ENCODE peak calls at places on chromosome 20, in six cellular contexts. One of them, this sample, is unnamed.

GRCh38 chr20:37534401-37535157 is 6.9 kb upstream of the BLCAP start:
- DNase-seq in EL: peak
- DNase-seq in bronchial epithelial cell: peak
- DNase-seq in NT2/D1: peak
- DNase-seq in DND-41: peak
- DNase-seq in myocyte: peak
- DNase-seq in this sample: peak

GRCh38 chr20:51928931-51929330 is 126.6 kb upstream of the SALL4 start:
- DNase-seq in EL: no peak
- DNase-seq in bronchial epithelial cell: no peak
- DNase-seq in NT2/D1: no peak
- DNase-seq in DND-41: no peak
- DNase-seq in myocyte: no peak
- DNase-seq in this sample: no peak

GRCh38 chr20:21505161-21505809 is 8.6 kb downstream of the NKX2-2 start:
- DNase-seq in EL: peak
- DNase-seq in bronchial epithelial cell: no peak
- DNase-seq in NT2/D1: no peak
- DNase-seq in DND-41: peak
- DNase-seq in myocyte: peak
- DNase-seq in this sample: peak

GRCh38 chr20:32458837-32459220 is 100.7 kb downstream of the ASXL1 start:
- DNase-seq in EL: no peak
- DNase-seq in bronchial epithelial cell: no peak
- DNase-seq in NT2/D1: no peak
- DNase-seq in DND-41: no peak
- DNase-seq in myocyte: no peak
- DNase-seq in this sample: no peak

GRCh38 chr20:48139262-48140041 is 354.2 kb upstream of the SULF2 start:
- DNase-seq in EL: peak
- DNase-seq in bronchial epithelial cell: peak
- DNase-seq in NT2/D1: no peak
- DNase-seq in DND-41: no peak
- DNase-seq in myocyte: no peak
- DNase-seq in this sample: peak

GRCh38 chr20:17992847-17993508 is 24.2 kb downstream of the MGME1 start:
- DNase-seq in EL: no peak
- DNase-seq in bronchial epithelial cell: peak
- DNase-seq in NT2/D1: no peak
- DNase-seq in DND-41: no peak
- DNase-seq in myocyte: no peak
- DNase-seq in this sample: peak

GRCh38 chr20:37228656-37229055 is 33.0 kb downstream of the GHRH start:
- DNase-seq in EL: no peak
- DNase-seq in bronchial epithelial cell: no peak
- DNase-seq in NT2/D1: no peak
- DNase-seq in DND-41: no peak
- DNase-seq in myocyte: no peak
- DNase-seq in this sample: no peak

GRCh38 chr20:48697845-48698491 is 129.8 kb downstream of the PREX1 start:
- DNase-seq in EL: peak
- DNase-seq in bronchial epithelial cell: peak
- DNase-seq in NT2/D1: no peak
- DNase-seq in DND-41: no peak
- DNase-seq in myocyte: peak
- DNase-seq in this sample: peak

GRCh38 chr20:50374541-50375078 is 135.6 kb upstream of the PTPN1 start:
- DNase-seq in EL: no peak
- DNase-seq in bronchial epithelial cell: no peak
- DNase-seq in NT2/D1: no peak
- DNase-seq in DND-41: no peak
- DNase-seq in myocyte: no peak
- DNase-seq in this sample: no peak

GRCh38 chr20:63735859-63736718 is at the start of gene LIME1:
- DNase-seq in EL: no peak
- DNase-seq in bronchial epithelial cell: no peak
- DNase-seq in NT2/D1: no peak
- DNase-seq in DND-41: peak
- DNase-seq in myocyte: peak
- DNase-seq in this sample: no peak

GRCh38 chr20:4051413-4052138 is 36.2 kb upstream of the RNF24 start:
- DNase-seq in EL: no peak
- DNase-seq in bronchial epithelial cell: no peak
- DNase-seq in NT2/D1: no peak
- DNase-seq in DND-41: no peak
- DNase-seq in myocyte: no peak
- DNase-seq in this sample: no peak

GRCh38 chr20:39960522-39961420 is 728.3 kb downstream of the MAFB start:
- DNase-seq in EL: no peak
- DNase-seq in bronchial epithelial cell: no peak
- DNase-seq in NT2/D1: no peak
- DNase-seq in DND-41: no peak
- DNase-seq in myocyte: peak
- DNase-seq in this sample: no peak

GRCh38 chr20:57795977-57796560 is 86.3 kb upstream of the PMEPA1 start:
- DNase-seq in EL: no peak
- DNase-seq in bronchial epithelial cell: no peak
- DNase-seq in NT2/D1: no peak
- DNase-seq in DND-41: no peak
- DNase-seq in myocyte: no peak
- DNase-seq in this sample: no peak

GRCh38 chr20:4026093-4026601 is 10.8 kb upstream of the RNF24 start:
- DNase-seq in EL: peak
- DNase-seq in bronchial epithelial cell: no peak
- DNase-seq in NT2/D1: no peak
- DNase-seq in DND-41: no peak
- DNase-seq in myocyte: peak
- DNase-seq in this sample: peak

GRCh38 chr20:48718914-48719578 is 108.8 kb downstream of the PREX1 start:
- DNase-seq in EL: no peak
- DNase-seq in bronchial epithelial cell: no peak
- DNase-seq in NT2/D1: no peak
- DNase-seq in DND-41: peak
- DNase-seq in myocyte: no peak
- DNase-seq in this sample: peak

GRCh38 chr20:45157977-45158376 is 16.7 kb upstream of the PI3 start:
- DNase-seq in EL: peak
- DNase-seq in bronchial epithelial cell: peak
- DNase-seq in NT2/D1: no peak
- DNase-seq in DND-41: no peak
- DNase-seq in myocyte: peak
- DNase-seq in this sample: peak

GRCh38 chr20:2698186-2698817 is 5.7 kb downstream of the EBF4 start:
- DNase-seq in EL: no peak
- DNase-seq in bronchial epithelial cell: no peak
- DNase-seq in NT2/D1: no peak
- DNase-seq in DND-41: no peak
- DNase-seq in myocyte: no peak
- DNase-seq in this sample: no peak

GRCh38 chr20:25273541-25274358 is 25.9 kb downstream of the PYGB start:
- DNase-seq in EL: no peak
- DNase-seq in bronchial epithelial cell: no peak
- DNase-seq in NT2/D1: no peak
- DNase-seq in DND-41: no peak
- DNase-seq in myocyte: no peak
- DNase-seq in this sample: no peak

GRCh38 chr20:34190679-34191090 is 50.5 kb upstream of the ASIP start:
- DNase-seq in EL: peak
- DNase-seq in bronchial epithelial cell: peak
- DNase-seq in NT2/D1: peak
- DNase-seq in DND-41: peak
- DNase-seq in myocyte: peak
- DNase-seq in this sample: peak

GRCh38 chr20:62141397-62142251 is 1.6 kb downstream of the PSMA7 start:
- DNase-seq in EL: peak
- DNase-seq in bronchial epithelial cell: peak
- DNase-seq in NT2/D1: no peak
- DNase-seq in DND-41: peak
- DNase-seq in myocyte: no peak
- DNase-seq in this sample: peak

GRCh38 chr20:54195483-54196472 is 12.1 kb upstream of the PFDN4 start:
- DNase-seq in EL: no peak
- DNase-seq in bronchial epithelial cell: no peak
- DNase-seq in NT2/D1: no peak
- DNase-seq in DND-41: no peak
- DNase-seq in myocyte: no peak
- DNase-seq in this sample: no peak

GRCh38 chr20:32973077-32973717 is 31.0 kb downstream of the SUN5 start:
- DNase-seq in EL: no peak
- DNase-seq in bronchial epithelial cell: no peak
- DNase-seq in NT2/D1: no peak
- DNase-seq in DND-41: peak
- DNase-seq in myocyte: no peak
- DNase-seq in this sample: no peak

GRCh38 chr20:34938466-34939163 is 17.0 kb downstream of the GSS start:
- DNase-seq in EL: no peak
- DNase-seq in bronchial epithelial cell: no peak
- DNase-seq in NT2/D1: no peak
- DNase-seq in DND-41: no peak
- DNase-seq in myocyte: peak
- DNase-seq in this sample: no peak

GRCh38 chr20:25308083-25308491 is 60.2 kb downstream of the PYGB start:
- DNase-seq in EL: no peak
- DNase-seq in bronchial epithelial cell: no peak
- DNase-seq in NT2/D1: no peak
- DNase-seq in DND-41: no peak
- DNase-seq in myocyte: no peak
- DNase-seq in this sample: no peak